ENCODE peak calls at places on chromosomes 6 and 20, in ten cellular contexts. F, T, C, G, O, E, A, I, X and K are unnamed samples.

GRCh38 chr6:160348552-160349441 is 619 bp downstream of the SLC22A3 start:
- DNase-seq in X (no peak), G (peak; percentile 28), I (no peak), T (peak; percentile 36), F (no peak), A (no peak), O (no peak), E (peak; percentile 35), C (no peak), K (peak; percentile 17)

GRCh38 chr20:37389241-37389747 is 43.4 kb downstream of the SRC start:
- DNase-seq in F (no peak), C (no peak), G (no peak), A (no peak), O (no peak), I (no peak), X (no peak), E (no peak), T (no peak), K (no peak)

GRCh38 chr20:60254901-60255411 is 296.7 kb downstream of the CDH26 start:
- DNase-seq in A (peak; percentile 73), I (no peak), E (no peak), X (no peak), F (peak; percentile 18), O (peak; percentile 86), C (no peak), T (no peak), G (no peak), K (peak; percentile 84)

GRCh38 chr6:57013501-57013900 is 33.0 kb upstream of the KIAA1586 start:
- DNase-seq in F (no peak), C (no peak), X (no peak), G (no peak), T (no peak), O (peak; percentile 69), A (peak; percentile 77), E (no peak), I (no peak), K (peak; percentile 77)

GRCh38 chr6:29748391-29749352 is 25.4 kb downstream of the HLA-F start:
- DNase-seq in X (peak; percentile 60), T (peak; percentile 71), G (peak; percentile 80), A (peak; percentile 59), O (peak; percentile 62), C (peak; percentile 96), E (peak; percentile 94), I (peak; percentile 95), F (no peak), K (peak; percentile 83)

GRCh38 chr6:108667984-108668383 is 107.3 kb downstream of the FOXO3 start:
- DNase-seq in T (no peak), I (no peak), E (no peak), G (no peak), X (no peak), O (no peak), A (peak; percentile 75), C (no peak), F (no peak), K (peak; percentile 51)

GRCh38 chr6:154893927-154894326 is 101.2 kb upstream of the TIAM2 start:
- DNase-seq in G (no peak), I (no peak), F (no peak), C (no peak), A (peak; percentile 38), E (no peak), O (no peak), T (no peak), X (no peak), K (peak; percentile 53)

GRCh38 chr20:52682271-52682670 is 289.9 kb upstream of the TSHZ2 start:
- DNase-seq in O (no peak), I (no peak), C (no peak), A (no peak), E (no peak), F (no peak), G (no peak), T (no peak), X (no peak), K (no peak)

GRCh38 chr6:122709922-122710512 is 69.5 kb upstream of the FABP7 start:
- DNase-seq in I (no peak), E (no peak), T (no peak), F (no peak), X (no peak), O (no peak), A (no peak), C (no peak), G (no peak), K (no peak)

GRCh38 chr6:28281288-28282064 is at the start of gene PGBD1:
- DNase-seq in A (peak; percentile 77), C (peak; percentile 72), X (peak; percentile 32), F (peak; percentile 17), O (peak; percentile 74), G (peak; percentile 72), I (peak; percentile 63), E (peak; percentile 82), T (peak; percentile 77), K (peak; percentile 73)

GRCh38 chr20:2093200-2093781 is 8.3 kb upstream of the STK35 start:
- DNase-seq in O (no peak), T (no peak), C (no peak), X (no peak), F (no peak), E (no peak), G (peak; percentile 19), I (no peak), A (no peak), K (no peak)

GRCh38 chr20:33475381-33476160 is 14.3 kb upstream of the CBFA2T2 start:
- DNase-seq in G (no peak), F (no peak), X (no peak), E (no peak), O (no peak), A (no peak), T (no peak), I (no peak), C (no peak), K (no peak)

GRCh38 chr6:72560721-72561593 is 60.9 kb upstream of the KCNQ5 start:
- DNase-seq in A (peak; percentile 19), E (no peak), C (no peak), O (no peak), F (no peak), T (no peak), I (no peak), G (no peak), X (no peak), K (peak; percentile 28)

GRCh38 chr6:124772733-124773319 is 189.4 kb upstream of the RNF217 start:
- DNase-seq in C (no peak), I (no peak), E (no peak), X (no peak), O (peak; percentile 17), T (no peak), G (no peak), F (no peak), A (no peak), K (no peak)

GRCh38 chr20:15342987-15343639 is 1005.7 kb upstream of the FLRT3 start:
- DNase-seq in F (no peak), A (no peak), E (no peak), O (no peak), X (no peak), I (no peak), T (no peak), G (no peak), C (no peak), K (no peak)

GRCh38 chr20:32040142-32040953 is 11.7 kb upstream of the HCK start:
- DNase-seq in G (no peak), X (no peak), O (no peak), E (peak; percentile 21), A (no peak), I (no peak), T (no peak), F (no peak), C (no peak), K (no peak)

GRCh38 chr20:19502169-19502568 is 255.9 kb upstream of the RIN2 start:
- DNase-seq in E (peak; percentile 29), T (no peak), I (no peak), O (no peak), F (no peak), A (no peak), C (no peak), G (no peak), X (no peak), K (no peak)

GRCh38 chr20:7171911-7172310 is 404.4 kb downstream of the BMP2 start:
- DNase-seq in G (no peak), O (peak; percentile 32), I (no peak), A (no peak), X (no peak), F (peak; percentile 41), T (no peak), E (no peak), C (no peak), K (peak; percentile 82)

GRCh38 chr6:15663057-15663638 is 320 bp upstream of the DTNBP1 start:
- DNase-seq in G (no peak), T (no peak), E (no peak), A (peak; percentile 57), O (peak; percentile 68), I (no peak), X (no peak), C (no peak), F (peak; percentile 5), K (peak; percentile 53)

GRCh38 chr6:74356385-74356784 is 660.4 kb downstream of the CD109 start:
- DNase-seq in X (no peak), O (peak; percentile 17), I (no peak), C (no peak), A (peak; percentile 25), G (no peak), F (no peak), E (no peak), T (no peak), K (no peak)

GRCh38 chr6:56899311-56899710 is 55.6 kb upstream of the BEND6 start:
- DNase-seq in F (peak; percentile 22), O (no peak), X (no peak), A (peak; percentile 72), G (no peak), T (no peak), I (no peak), E (no peak), C (no peak), K (peak; percentile 77)

GRCh38 chr6:8029243-8029870 is 34.8 kb downstream of the BLOC1S5 start:
- DNase-seq in T (no peak), A (peak; percentile 23), E (no peak), G (no peak), X (no peak), I (no peak), C (no peak), O (peak; percentile 6), F (no peak), K (peak; percentile 36)

GRCh38 chr6:79384845-79385244 is 150.4 kb upstream of the HMGN3 start:
- DNase-seq in O (peak; percentile 24), E (no peak), T (no peak), I (no peak), G (no peak), C (no peak), X (no peak), A (no peak), F (peak; percentile 19), K (no peak)

GRCh38 chr6:144284753-144285547 is at the start of gene UTRN:
- DNase-seq in I (peak; percentile 80), A (peak; percentile 79), O (peak; percentile 86), C (peak; percentile 84), X (peak; percentile 10), T (peak; percentile 73), G (peak; percentile 78), E (peak; percentile 85), F (no peak), K (peak; percentile 84)

GRCh38 chr6:43093361-43094289 is 17.5 kb downstream of the PTK7 start:
- DNase-seq in C (peak; percentile 21), F (no peak), A (peak; percentile 57), T (peak; percentile 14), E (no peak), O (peak; percentile 55), I (no peak), X (no peak), G (no peak), K (peak; percentile 90)

GRCh38 chr6:137099689-137100398 is 55.1 kb upstream of the IL20RA start:
- DNase-seq in C (no peak), A (no peak), G (no peak), X (no peak), T (no peak), E (no peak), F (no peak), I (no peak), O (no peak), K (no peak)

GRCh38 chr6:113120577-113121285 is 736.4 kb upstream of the MARCKS start:
- DNase-seq in G (no peak), C (no peak), O (peak; percentile 92), T (no peak), E (no peak), F (peak; percentile 100), X (no peak), A (peak; percentile 93), I (no peak), K (peak; percentile 100)

GRCh38 chr20:40930561-40930960 is 98.1 kb upstream of the TOP1 start:
- DNase-seq in E (no peak), G (no peak), C (no peak), O (peak; percentile 80), T (no peak), F (no peak), I (no peak), X (no peak), A (peak; percentile 30), K (no peak)